ENCODE peak calls at places on chromosomes 1 and 21, in seven cellular contexts. V is neural crest cell, X is right cardiac atrium, Y is NCI-H82, A is A673, D is C1 segment of cervical spinal cord, I is AML-193. T is an unnamed sample.

GRCh38 chr1:161198206-161198876 is 513 bp downstream of the ADAMTS4 start:
- DNase-seq in A (peak), Y (peak), D (peak), X (peak), I (no peak), V (peak), T (no peak)

GRCh38 chr1:100810360-100810759 is 84.3 kb downstream of the EXTL2 start:
- DNase-seq in I (no peak), D (no peak), A (no peak), X (no peak), V (no peak), Y (peak), T (no peak)

GRCh38 chr1:112722601-112723510 is 7.7 kb upstream of the PPM1J start:
- DNase-seq in Y (peak), D (no peak), V (peak), I (peak), X (no peak), A (no peak), T (no peak)

GRCh38 chr1:165857046-165857801 is 29.8 kb downstream of the UCK2 start:
- DNase-seq in I (peak), V (no peak), A (no peak), Y (no peak), X (no peak), D (no peak), T (no peak)

GRCh38 chr1:234844479-234845031 is 234.6 kb upstream of the IRF2BP2 start:
- DNase-seq in I (peak), D (no peak), A (no peak), X (no peak), V (no peak), Y (no peak), T (no peak)

GRCh38 chr1:5980314-5981008 is 11.8 kb downstream of the NPHP4 start:
- DNase-seq in X (peak), V (no peak), I (no peak), A (peak), Y (peak), D (no peak), T (no peak)

GRCh38 chr1:232880354-232880753 is 70.1 kb upstream of the NTPCR start:
- DNase-seq in I (peak), V (peak), A (peak), D (no peak), Y (peak), X (no peak), T (no peak)

GRCh38 chr1:6614953-6615785 is 1.6 kb downstream of the PHF13 start:
- DNase-seq in Y (no peak), V (no peak), D (no peak), A (peak), X (peak), I (no peak), T (no peak)

GRCh38 chr21:43300496-43301423 is 126.2 kb downstream of the SIK1 start:
- DNase-seq in A (no peak), Y (no peak), X (peak), I (no peak), D (no peak), V (no peak), T (no peak)

GRCh38 chr1:145995964-145996432 is 381 bp downstream of the TXNIP start:
- DNase-seq in X (no peak), D (no peak), V (no peak), Y (peak), I (no peak), A (no peak), T (no peak)

GRCh38 chr1:215273838-215274516 is 191.4 kb downstream of the KCNK2 start:
- DNase-seq in A (peak), Y (no peak), V (no peak), X (no peak), I (no peak), D (no peak), T (no peak)

GRCh38 chr1:186958520-186958919 is 129.8 kb downstream of the PLA2G4A start:
- DNase-seq in A (peak), Y (no peak), X (no peak), V (no peak), I (peak), D (no peak), T (no peak)

GRCh38 chr1:224542783-224543440 is 73.2 kb upstream of the CNIH3 start:
- DNase-seq in D (no peak), A (peak), X (no peak), V (no peak), Y (no peak), I (peak), T (no peak)

GRCh38 chr1:53979712-53980450 is 33.7 kb downstream of the LRRC42 start:
- DNase-seq in X (no peak), A (no peak), D (no peak), I (no peak), Y (no peak), V (no peak), T (no peak)

GRCh38 chr1:64000021-64000420 is 203.4 kb upstream of the UBE2U start:
- DNase-seq in V (no peak), D (no peak), Y (no peak), A (peak), X (no peak), I (no peak), T (no peak)

GRCh38 chr1:156937883-156938282 is 17.5 kb downstream of the LRRC71 start:
- DNase-seq in V (no peak), Y (no peak), D (no peak), X (no peak), A (no peak), I (no peak), T (no peak)

GRCh38 chr21:34202553-34203332 is 129.4 kb downstream of the MRPS6 start:
- DNase-seq in Y (peak), I (no peak), X (peak), D (no peak), V (peak), A (no peak), T (no peak)

GRCh38 chr1:236472850-236473788 is 50.7 kb upstream of the LGALS8 start:
- DNase-seq in A (no peak), Y (peak), V (no peak), X (no peak), I (no peak), D (no peak), T (no peak)

GRCh38 chr1:147225193-147225730 is at the start of gene FMO5:
- DNase-seq in Y (peak), D (peak), A (peak), X (peak), V (peak), I (peak), T (peak)

GRCh38 chr1:62082456-62083363 is 111.9 kb upstream of the L1TD1 start:
- DNase-seq in A (peak), I (peak), V (peak), D (no peak), Y (peak), X (no peak), T (no peak)

GRCh38 chr21:45962531-45963224 is 18.9 kb upstream of the COL6A1 start:
- DNase-seq in V (no peak), A (no peak), X (peak), Y (no peak), D (no peak), I (no peak), T (no peak)

GRCh38 chr1:222357252-222357651 is 190.7 kb downstream of the HHIPL2 start:
- DNase-seq in I (no peak), V (no peak), Y (no peak), A (no peak), D (no peak), X (no peak), T (no peak)

GRCh38 chr21:18370292-18370691 is 33.3 kb downstream of the TMPRSS15 start:
- DNase-seq in X (no peak), D (no peak), Y (no peak), I (no peak), A (no peak), V (no peak), T (no peak)

GRCh38 chr1:243756529-243756928 is 93.5 kb downstream of the AKT3 start:
- DNase-seq in D (no peak), V (no peak), Y (no peak), A (no peak), I (no peak), X (no peak), T (no peak)

GRCh38 chr21:41142051-41142795 is 25.7 kb upstream of the BACE2 start:
- DNase-seq in I (no peak), V (no peak), Y (peak), A (no peak), D (no peak), X (no peak), T (no peak)

GRCh38 chr1:223105568-223105967 is 37.5 kb downstream of the TLR5 start:
- DNase-seq in D (no peak), X (no peak), V (no peak), I (no peak), A (no peak), Y (no peak), T (no peak)

GRCh38 chr21:39377444-39378050 is 28.7 kb upstream of the HMGN1 start:
- DNase-seq in Y (no peak), D (no peak), V (no peak), A (no peak), X (no peak), I (no peak), T (no peak)

GRCh38 chr1:173020138-173020742 is 30.5 kb downstream of the TNFSF18 start:
- DNase-seq in Y (no peak), V (no peak), A (no peak), X (no peak), D (no peak), I (no peak), T (no peak)

GRCh38 chr1:95003433-95003738 is 69.4 kb downstream of the ALG14 start:
- DNase-seq in Y (no peak), D (no peak), I (no peak), A (no peak), V (no peak), X (no peak), T (no peak)

GRCh38 chr1:1758692-1759455 is 19.4 kb downstream of the NADK start:
- DNase-seq in Y (no peak), D (no peak), V (no peak), I (no peak), A (no peak), X (peak), T (no peak)

GRCh38 chr1:173669491-173669941 is at the start of gene ANKRD45:
- DNase-seq in Y (peak), I (no peak), A (peak), V (peak), D (no peak), X (peak), T (no peak)

GRCh38 chr1:67830928-67831596 is 2.2 kb downstream of the GNG12 start:
- DNase-seq in D (no peak), X (no peak), V (no peak), I (no peak), Y (peak), A (peak), T (no peak)

GRCh38 chr1:15454256-15454655 is 2.3 kb upstream of the CELA2A start:
- DNase-seq in X (no peak), V (no peak), I (no peak), D (no peak), Y (no peak), A (no peak), T (no peak)

GRCh38 chr1:225847610-225848009 is 34.6 kb downstream of the TMEM63A start:
- DNase-seq in D (no peak), X (no peak), A (no peak), I (no peak), V (no peak), Y (no peak), T (no peak)

T was measured in effector memory CD4-positive, alpha-beta T cell.